ENCODE peak calls at places on chromosomes 6 and 20, in five cellular contexts. Q, I, J, E and C are unnamed samples.

GRCh38 chr6:15948930-15949900 is 179.7 kb upstream of the MYLIP start:
- DNase-seq in J (peak), I (no peak), Q (no peak), E (peak), C (no peak)

GRCh38 chr6:52233975-52234823 is 10.1 kb downstream of the IL17F start:
- DNase-seq in Q (no peak), J (no peak), E (peak), I (no peak), C (peak)

GRCh38 chr6:43172127-43173007 is 1.3 kb downstream of the SRF start:
- DNase-seq in E (peak), Q (peak), I (peak), J (peak), C (peak)

GRCh38 chr20:33719277-33719988 is 677 bp downstream of the PXMP4 start:
- DNase-seq in J (no peak), Q (no peak), E (no peak), I (no peak), C (peak)

GRCh38 chr20:62205618-62206387 is 14.3 kb downstream of the HRH3 start:
- DNase-seq in J (no peak), Q (no peak), I (no peak), E (no peak), C (no peak)

GRCh38 chr6:100382767-100383195 is 81.9 kb downstream of the SIM1 start:
- DNase-seq in Q (no peak), I (no peak), E (no peak), J (no peak), C (no peak)

GRCh38 chr6:170282512-170283158 is 8.2 kb downstream of the DLL1 start:
- DNase-seq in I (no peak), J (no peak), Q (peak), E (no peak), C (no peak)

GRCh38 chr6:31356216-31356945 is 598 bp downstream of the HLA-B start:
- DNase-seq in Q (peak), J (peak), I (no peak), E (no peak), C (peak)

GRCh38 chr6:153976921-153977693 is 61.9 kb upstream of the OPRM1 start:
- DNase-seq in Q (no peak), J (no peak), E (peak), I (no peak), C (no peak)

GRCh38 chr20:51640743-51641142 is 98.2 kb upstream of the NFATC2 start:
- DNase-seq in I (no peak), E (no peak), J (no peak), Q (no peak), C (no peak)

GRCh38 chr6:161618816-161619454 is 345.1 kb upstream of the AGPAT4 start:
- DNase-seq in J (no peak), Q (no peak), I (no peak), E (peak), C (no peak)

GRCh38 chr6:125974214-125974866 is 12.0 kb upstream of the TRMT11 start:
- DNase-seq in Q (no peak), J (no peak), E (peak), I (no peak), C (no peak)

GRCh38 chr6:28907394-28907793 is 16.4 kb downstream of the TRIM27 start:
- DNase-seq in J (no peak), E (peak), I (no peak), Q (no peak), C (no peak)
- TF ChIP-seq CTCF in J (no peak), E (no peak), I (no peak), Q (no peak), C (no peak)

GRCh38 chr6:68778356-68779020 is 143.4 kb downstream of the ADGRB3 start:
- DNase-seq in J (no peak), Q (no peak), I (no peak), E (peak), C (no peak)
- TF ChIP-seq CTCF in J (peak), Q (no peak), I (no peak), E (peak), C (no peak)

GRCh38 chr20:11716239-11716944 is 201.3 kb upstream of the BTBD3 start:
- DNase-seq in E (peak), J (no peak), Q (no peak), I (no peak), C (no peak)
- TF ChIP-seq CTCF in E (no peak), J (no peak), Q (no peak), I (no peak), C (no peak)

GRCh38 chr6:159213401-159213800 is 44.2 kb downstream of the FNDC1 start:
- DNase-seq in E (no peak), J (no peak), Q (no peak), I (no peak), C (no peak)

GRCh38 chr6:159214281-159214680 is 45.1 kb downstream of the FNDC1 start:
- DNase-seq in I (no peak), Q (no peak), E (no peak), J (no peak), C (no peak)

GRCh38 chr6:159221486-159222170 is 52.4 kb downstream of the FNDC1 start:
- DNase-seq in E (no peak), J (no peak), I (no peak), Q (no peak), C (no peak)

GRCh38 chr6:159220093-159220492 is 50.9 kb downstream of the FNDC1 start:
- DNase-seq in Q (no peak), I (no peak), J (no peak), E (no peak), C (no peak)

DNA sequence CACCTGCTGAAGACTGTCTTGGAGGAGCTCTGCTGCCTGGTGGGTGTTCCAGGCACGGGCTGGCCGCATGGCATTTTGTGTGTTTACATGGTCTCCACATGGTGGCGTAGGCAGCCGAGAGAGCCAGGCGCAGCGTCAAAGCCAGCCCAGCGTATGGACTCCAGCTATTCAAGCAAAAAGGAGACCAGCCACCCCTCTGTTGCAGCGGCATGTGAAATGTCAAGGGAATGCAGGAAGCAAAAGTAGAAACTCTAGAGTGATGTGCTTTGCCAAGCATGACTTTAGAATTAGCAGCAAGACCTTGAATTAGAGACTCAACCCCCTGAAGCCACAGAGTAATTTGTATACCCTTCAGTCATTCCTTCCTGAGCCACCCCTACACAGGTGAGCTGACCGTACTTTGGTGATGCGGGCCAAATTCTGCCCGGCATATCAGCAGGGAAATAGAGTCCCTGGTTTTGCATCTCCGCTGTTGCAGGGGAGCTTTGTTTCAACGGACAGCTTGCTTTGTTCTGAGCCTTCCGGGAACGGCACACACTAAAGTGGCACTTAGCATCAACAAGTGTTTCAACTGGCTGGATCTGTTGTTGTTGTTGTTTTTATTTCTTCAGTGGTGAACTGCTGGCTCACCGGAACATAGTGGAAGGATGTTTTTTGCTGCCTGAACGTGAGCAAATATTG is 48.5 kb downstream of the FNDC1 start:
- DNase-seq in I (no peak), E (peak), J (no peak), Q (no peak), C (peak)
- TF ChIP-seq CTCF in I (no peak), E (peak), J (peak), Q (no peak), C (no peak)

GRCh38 chr20:4469910-4470309 is 251.8 kb upstream of the PRND start:
- DNase-seq in Q (no peak), E (no peak), I (no peak), J (no peak), C (no peak)

GRCh38 chr20:4471221-4471620 is 250.5 kb upstream of the PRND start:
- DNase-seq in E (no peak), I (no peak), J (no peak), Q (no peak), C (no peak)

GRCh38 chr20:4465855-4466545 is 255.7 kb upstream of the PRND start:
- DNase-seq in Q (no peak), E (no peak), J (no peak), I (no peak), C (no peak)

GRCh38 chr20:4470375-4470774 is 251.3 kb upstream of the PRND start:
- DNase-seq in E (no peak), Q (no peak), J (no peak), I (no peak), C (no peak)

DNA sequence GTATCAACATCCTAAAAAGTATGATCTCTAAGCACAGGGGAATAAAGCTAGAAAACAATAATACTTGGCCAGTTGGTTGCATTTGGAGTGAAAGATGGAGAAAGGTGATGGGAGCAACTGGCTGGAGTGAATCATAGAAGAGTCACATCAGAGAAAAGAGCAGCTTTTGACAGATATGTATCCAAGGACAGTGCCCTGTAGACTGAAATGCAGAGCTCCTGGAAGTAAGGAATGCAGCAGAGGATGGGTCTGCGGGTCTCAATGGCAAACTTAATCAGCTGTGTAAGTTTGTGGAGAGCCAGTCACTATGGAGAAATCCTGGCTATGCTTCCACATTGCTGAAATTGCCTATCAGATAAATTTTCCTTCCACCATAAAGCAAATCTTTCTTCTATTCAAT is 253.6 kb upstream of the PRND start:
- DNase-seq in J (no peak), E (no peak), I (no peak), Q (no peak), C (no peak)
- TF ChIP-seq CTCF in J (no peak), E (no peak), I (no peak), Q (no peak), C (no peak)

DNA sequence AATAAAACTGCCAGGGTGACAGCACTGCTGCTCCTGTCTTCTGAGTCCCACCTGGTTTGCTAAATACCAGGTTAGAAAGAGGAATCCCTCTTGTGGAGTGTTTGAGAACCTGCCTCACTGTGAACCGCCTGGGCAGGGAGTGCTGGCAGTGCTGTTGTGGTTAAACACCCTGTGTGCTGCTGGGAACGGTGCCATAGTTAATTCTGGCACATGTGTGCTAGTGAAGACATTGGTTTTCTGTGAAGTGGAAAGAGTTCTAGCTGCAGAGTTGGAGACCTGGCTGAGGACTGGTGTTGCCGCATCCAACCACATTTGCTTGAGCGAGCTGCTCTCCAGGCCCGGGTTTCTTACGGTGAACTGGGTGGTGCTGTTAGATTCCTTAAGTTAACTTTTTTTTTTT is 72.7 kb downstream of the IGF2R start:
- DNase-seq in J (peak), I (no peak), E (peak), Q (no peak), C (no peak)
- TF ChIP-seq CTCF in J (peak), I (no peak), E (peak), Q (no peak), C (no peak)